ENCODE peak calls at places on chromosome 2, in four cellular contexts. P is 8988T, A is NCI-H1436 treated with DMSO at 0.1 percent for 48 hours, F is RPMI7951. L is an unnamed sample.

GRCh38 chr2:199219551-199219950 is 238.2 kb downstream of the SATB2 start:
- DNase-seq in A (no peak), P (no peak), F (no peak), L (no peak)

GRCh38 chr2:46964835-46965560 is 49.4 kb upstream of the MCFD2 start:
- DNase-seq in F (no peak), P (no peak), A (no peak), L (peak; percentile 37)

GRCh38 chr2:227324671-227325055 is 388 bp upstream of the MFF start:
- DNase-seq in A (no peak), F (no peak), P (no peak), L (no peak)

GRCh38 chr2:115183144-115183543 is 740.7 kb downstream of the DPP10 start:
- DNase-seq in F (no peak), P (no peak), A (no peak), L (no peak)

GRCh38 chr2:234710587-234710986 is 213.7 kb upstream of the ARL4C start:
- DNase-seq in A (no peak), F (no peak), P (no peak), L (no peak)

GRCh38 chr2:158464426-158465281 is 7.9 kb downstream of the PKP4 start:
- DNase-seq in F (peak; percentile 14), P (no peak), A (peak; percentile 35), L (peak; percentile 42)

GRCh38 chr2:41853427-41854191 is 194.2 kb upstream of the PKDCC start:
- DNase-seq in F (peak; percentile 57), P (no peak), A (no peak), L (peak; percentile 74)

GRCh38 chr2:10271946-10272345 is 30.8 kb upstream of the HPCAL1 start:
- DNase-seq in A (no peak), P (no peak), F (peak; percentile 62), L (no peak)

GRCh38 chr2:128643221-128644065 is 324.8 kb upstream of the HS6ST1 start:
- DNase-seq in P (no peak), A (no peak), F (no peak), L (no peak)

GRCh38 chr2:100813527-100813926 is 6.4 kb upstream of the NPAS2 start:
- DNase-seq in A (no peak), F (peak; percentile 73), P (no peak), L (no peak)

GRCh38 chr2:218436992-218437391 is 18.1 kb downstream of the VIL1 start:
- DNase-seq in A (no peak), P (no peak), F (no peak), L (no peak)

GRCh38 chr2:3189076-3189591 is 188.5 kb downstream of the EIPR1 start:
- DNase-seq in F (peak; percentile 62), P (no peak), A (no peak), L (peak; percentile 65)

GRCh38 chr2:84839851-84840250 is 41.0 kb downstream of the TRABD2A start:
- DNase-seq in A (no peak), P (no peak), F (no peak), L (no peak)

GRCh38 chr2:27191107-27191829 is 20.6 kb upstream of the ATRAID start:
- DNase-seq in A (no peak), P (no peak), F (peak; percentile 57), L (peak; percentile 69)